ENCODE peak calls at places on chromosome 11, in seven cellular contexts. Y, S, D, M, N, X and Q are unnamed samples.

GRCh38 chr11:12725863-12726666 is 51.8 kb downstream of the TEAD1 start:
- DNase-seq in Y (no peak), S (no peak), D (no peak), M (no peak), N (no peak), X (no peak), Q (no peak)

GRCh38 chr11:27868226-27868625 is 168.0 kb upstream of the BDNF start:
- DNase-seq in Y (no peak), S (no peak), D (no peak), M (no peak), N (no peak), X (no peak), Q (no peak)

GRCh38 chr11:87351671-87352070 is 313.9 kb downstream of the TMEM135 start:
- DNase-seq in Y (no peak), S (no peak), D (no peak), M (no peak), N (no peak), X (no peak), Q (no peak)

GRCh38 chr11:134330611-134331564 is 900 bp upstream of the GLB1L2 start:
- DNase-seq in Y (no peak), S (no peak), D (no peak), M (no peak), N (no peak), X (no peak), Q (no peak)

GRCh38 chr11:103637250-103637649 is 399.2 kb upstream of the DDI1 start:
- DNase-seq in Y (no peak), S (no peak), D (no peak), M (no peak), N (no peak), X (no peak), Q (no peak)

GRCh38 chr11:107562647-107563208 is 2.8 kb downstream of the ALKBH8 start:
- DNase-seq in Y (no peak), S (no peak), D (no peak), M (no peak), N (no peak), X (no peak), Q (no peak)

GRCh38 chr11:7088921-7089320 is at the start of gene RBMXL2:
- DNase-seq in Y (peak), S (peak), D (no peak), M (no peak), N (no peak), X (no peak), Q (no peak)

GRCh38 chr11:6646631-6647281 is 8.9 kb downstream of the DCHS1 start:
- DNase-seq in Y (peak), S (peak), D (peak), M (no peak), N (no peak), X (no peak), Q (no peak)

GRCh38 chr11:1749787-1750351 is 526 bp downstream of the IFITM10 start:
- DNase-seq in Y (peak), S (no peak), D (peak), M (no peak), N (peak), X (no peak), Q (peak)

GRCh38 chr11:109870313-109870712 is 222.9 kb upstream of the ZC3H12C start:
- DNase-seq in Y (no peak), S (no peak), D (no peak), M (no peak), N (no peak), X (no peak), Q (no peak)

GRCh38 chr11:4543561-4543960 is 1.4 kb upstream of the OR52M1 start:
- DNase-seq in Y (no peak), S (no peak), D (no peak), M (no peak), N (no peak), X (no peak), Q (no peak)

GRCh38 chr11:109046284-109046992 is 375.6 kb upstream of the C11orf87 start:
- DNase-seq in Y (no peak), S (no peak), D (no peak), M (no peak), N (no peak), X (no peak), Q (no peak)

GRCh38 chr11:31764766-31765165 is 46.4 kb downstream of the PAX6 start:
- DNase-seq in Y (no peak), S (no peak), D (no peak), M (no peak), N (no peak), X (no peak), Q (no peak)

GRCh38 chr11:62850911-62851806 is 11.8 kb upstream of the WDR74 start:
- DNase-seq in Y (peak), S (no peak), D (no peak), M (peak), N (no peak), X (no peak), Q (no peak)

GRCh38 chr11:83035070-83035854 is 36.4 kb downstream of the RAB30 start:
- DNase-seq in Y (no peak), S (no peak), D (peak), M (no peak), N (no peak), X (no peak), Q (peak)

GRCh38 chr11:56841210-56841810 is 92.8 kb upstream of the OR9G4 start:
- DNase-seq in Y (no peak), S (no peak), D (peak), M (peak), N (peak), X (peak), Q (peak)

GRCh38 chr11:61041755-61042518 is 60.4 kb upstream of the CD5 start:
- DNase-seq in Y (peak), S (peak), D (no peak), M (peak), N (no peak), X (peak), Q (no peak)

GRCh38 chr11:128926000-128926399 is 16.7 kb downstream of the TP53AIP1 start:
- DNase-seq in Y (no peak), S (no peak), D (no peak), M (no peak), N (no peak), X (no peak), Q (no peak)

GRCh38 chr11:103544874-103545273 is 435.6 kb downstream of the DYNC2H1 start:
- DNase-seq in Y (no peak), S (no peak), D (no peak), M (no peak), N (no peak), X (no peak), Q (no peak)

GRCh38 chr11:86969258-86969657 is 14.1 kb upstream of the FZD4 start:
- DNase-seq in Y (no peak), S (no peak), D (no peak), M (no peak), N (no peak), X (no peak), Q (no peak)